ENCODE peak calls at places on chromosome 14, in five cellular contexts. H is GM12878, S is Panc1, F is HCT116, Z is HepG2. E is an unnamed sample. For H3K4me1, the result is how much of the 10 kb centered on the place peaks cover.

GRCh38 chr14:75277000-75277795 is 1.4 kb upstream of the FOS start:
- DNase-seq in Z (peak), H (no peak), F (no peak), S (no peak), E (peak)

GRCh38 chr14:45811155-45811554 is 558.2 kb upstream of the MIS18BP1 start:
- DNase-seq in H (no peak), S (no peak), Z (no peak), F (no peak), E (peak)

GRCh38 chr14:101005447-101005846 is 101.9 kb upstream of the RTL1 start:
- DNase-seq in F (no peak), H (no peak), S (no peak), Z (no peak), E (no peak)

GRCh38 chr14:20454359-20454644 is 310 bp downstream of the OSGEP start:
- DNase-seq in F (peak), H (no peak), Z (no peak), S (peak), E (no peak)

GRCh38 chr14:101843665-101844064 is 82.2 kb downstream of the PPP2R5C start:
- DNase-seq in Z (no peak), F (no peak), S (no peak), H (peak), E (peak)

GRCh38 chr14:55138091-55138490 is 9.0 kb downstream of the LGALS3 start:
- DNase-seq in F (no peak), Z (no peak), S (no peak), H (no peak), E (peak)

GRCh38 chr14:55884819-55885218 is 233.4 kb upstream of the PELI2 start:
- DNase-seq in Z (no peak), F (no peak), H (no peak), S (no peak), E (no peak)

GRCh38 chr14:99754141-99755067 is 38.8 kb upstream of the EML1 start:
- DNase-seq in S (no peak), Z (no peak), H (no peak), F (no peak), E (no peak)

GRCh38 chr14:101547961-101548669 is 13.2 kb upstream of the DIO3 start:
- DNase-seq in H (no peak), Z (no peak), S (no peak), F (no peak), E (no peak)

GRCh38 chr14:101351146-101351545 is 210.1 kb upstream of the DIO3 start:
- DNase-seq in S (no peak), H (no peak), Z (no peak), F (no peak), E (no peak)

GRCh38 chr14:64760916-64761315 is 56.7 kb downstream of the PLEKHG3 start:
- DNase-seq in F (no peak), H (no peak), Z (no peak), S (no peak), E (no peak)

GRCh38 chr14:64035143-64035542 is 182.3 kb downstream of the SYNE2 start:
- DNase-seq in Z (no peak), F (no peak), H (no peak), S (no peak), E (no peak)

GRCh38 chr14:73695997-73696396 is 18.2 kb downstream of the PNMA1 start:
- DNase-seq in H (no peak), S (no peak), Z (no peak), F (no peak), E (no peak)

GRCh38 chr14:63663428-63664142 is 21.9 kb upstream of the WDR89 start:
- DNase-seq in H (no peak), Z (peak), F (no peak), S (no peak), E (no peak)

GRCh38 chr14:49194067-49194466 is 392.1 kb downstream of the RPS29 start:
- DNase-seq in S (no peak), H (no peak), Z (no peak), F (no peak), E (no peak)

GRCh38 chr14:67643671-67644070 is 24.0 kb downstream of the ARG2 start:
- DNase-seq in H (no peak), F (no peak), S (no peak), Z (no peak), E (no peak)

GRCh38 chr14:58777541-58777979 is 139.8 kb downstream of the DACT1 start:
- DNase-seq in S (no peak), F (no peak), H (no peak), Z (no peak), E (no peak)

GRCh38 chr14:90756755-90757345 is 59.4 kb downstream of the TTC7B start:
- DNase-seq in S (no peak), H (no peak), F (no peak), Z (no peak), E (peak)

GRCh38 chr14:55332654-55333570 is 61.7 kb downstream of the FBXO34 start:
- DNase-seq in F (no peak), S (no peak), H (no peak), Z (no peak), E (no peak)

GRCh38 chr14:31953210-31953609 is 123.9 kb upstream of the ARHGAP5 start:
- DNase-seq in H (no peak), F (no peak), S (no peak), Z (no peak), E (no peak)

GRCh38 chr14:38210168-38210567 is 2.5 kb downstream of the SSTR1 start:
- DNase-seq in Z (no peak), S (no peak), H (no peak), F (no peak), E (peak)

GRCh38 chr14:69137456-69138188 is 15.3 kb downstream of the DCAF5 start:
- DNase-seq in Z (no peak), F (no peak), H (no peak), S (no peak), E (no peak)

GRCh38 chr14:57182760-57183503 is 85.8 kb downstream of the EXOC5 start:
- DNase-seq in Z (peak), H (no peak), F (peak), S (no peak), E (peak)

GRCh38 chr14:29078810-29079522 is 312.4 kb downstream of the FOXG1 start:
- DNase-seq in S (no peak), F (no peak), H (no peak), Z (no peak), E (no peak)

GRCh38 chr14:97902630-97903029 is 1105.4 kb downstream of the VRK1 start:
- DNase-seq in Z (no peak), S (no peak), H (no peak), F (no peak), E (no peak)

GRCh38 chr14:65269732-65270131 is 142.8 kb upstream of the FUT8 start:
- DNase-seq in Z (no peak), S (no peak), H (no peak), F (no peak), E (no peak)

GRCh38 chr14:94138256-94138655 is 8.9 kb upstream of the IFI27L2 start:
- DNase-seq in S (no peak), F (no peak), Z (no peak), H (no peak), E (no peak)
- TF ChIP-seq REST in S (no peak), F (no peak), Z (no peak), H (no peak), E (no peak)

DNA sequence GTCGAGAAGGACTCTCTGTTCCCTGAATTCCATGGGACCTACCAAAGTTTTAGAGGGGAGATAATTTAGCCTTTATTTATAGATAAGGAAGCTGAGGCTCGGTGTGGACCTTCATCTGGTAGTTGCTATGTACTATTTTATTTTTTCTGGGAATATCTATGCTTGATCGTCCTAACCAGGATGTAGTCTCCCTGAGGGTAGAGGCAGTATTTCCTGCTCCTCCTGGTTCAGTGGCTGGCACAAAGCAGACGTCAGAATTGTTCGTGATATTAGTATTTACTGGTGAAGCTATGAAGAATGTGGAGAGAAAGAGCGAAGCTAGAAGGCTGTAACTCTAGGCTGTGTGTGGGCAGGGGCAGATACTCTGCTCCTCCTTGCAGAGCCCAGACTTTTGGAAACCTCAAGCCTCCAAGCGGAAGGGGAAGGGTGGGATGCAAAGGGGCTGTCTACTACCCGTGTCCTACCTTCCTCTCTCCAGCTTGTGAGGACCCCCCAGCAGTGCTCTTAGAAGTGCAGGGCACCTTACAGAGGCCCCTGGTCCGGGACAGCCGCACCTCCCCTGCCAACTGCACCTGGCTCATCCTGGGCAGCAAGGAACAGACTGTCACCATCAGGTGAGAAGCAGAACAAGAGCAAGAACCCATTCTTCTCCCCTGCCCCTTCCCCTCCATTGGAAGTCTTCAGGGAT is 1.4 kb downstream of the LRP10 start:
- DNase-seq in H (no peak), S (no peak), Z (no peak), F (no peak), E (no peak)
- H3K4me1 ChIP-seq in H (under half), S (under half), Z (under half), F (under half), E (under half)

GRCh38 chr14:86796221-86797074 is 1196.5 kb downstream of the GALC start:
- DNase-seq in F (no peak), H (no peak), Z (peak), S (no peak), E (no peak)

GRCh38 chr14:86797075-86797351 is 1196.0 kb downstream of the GALC start:
- DNase-seq in H (no peak), S (no peak), F (no peak), Z (no peak), E (no peak)

GRCh38 chr14:86794689-86795088 is 1198.3 kb downstream of the GALC start:
- DNase-seq in Z (no peak), F (no peak), S (no peak), H (no peak), E (no peak)

GRCh38 chr14:86799244-86799647 is 1193.7 kb downstream of the GALC start:
- DNase-seq in F (no peak), Z (peak), S (no peak), H (no peak), E (no peak)

DNA sequence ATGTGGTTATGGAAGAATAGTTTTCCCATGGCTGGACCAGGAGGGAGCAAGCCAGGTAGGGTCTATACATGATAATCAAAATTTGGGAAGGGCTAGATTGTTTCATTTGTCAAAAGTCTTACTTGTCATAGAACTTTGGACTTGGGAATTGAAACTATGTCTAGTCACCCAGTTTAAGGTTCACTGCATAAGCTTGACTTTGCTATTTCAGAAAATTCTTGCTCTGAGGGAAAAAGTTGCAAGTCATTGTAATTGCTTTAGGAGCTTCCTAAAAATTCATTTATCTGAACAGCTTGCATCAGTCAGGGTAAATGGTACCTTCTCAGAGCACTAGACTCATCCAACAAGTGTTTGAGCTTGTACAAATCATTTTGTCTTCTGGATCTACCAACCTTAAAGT is 1194.7 kb downstream of the GALC start:
- DNase-seq in H (no peak), S (no peak), F (no peak), Z (no peak), E (no peak)
- TF ChIP-seq POLR2AphosphoS5 in H (no peak), S (no peak), F (no peak), Z (no peak), E (no peak)

DNA sequence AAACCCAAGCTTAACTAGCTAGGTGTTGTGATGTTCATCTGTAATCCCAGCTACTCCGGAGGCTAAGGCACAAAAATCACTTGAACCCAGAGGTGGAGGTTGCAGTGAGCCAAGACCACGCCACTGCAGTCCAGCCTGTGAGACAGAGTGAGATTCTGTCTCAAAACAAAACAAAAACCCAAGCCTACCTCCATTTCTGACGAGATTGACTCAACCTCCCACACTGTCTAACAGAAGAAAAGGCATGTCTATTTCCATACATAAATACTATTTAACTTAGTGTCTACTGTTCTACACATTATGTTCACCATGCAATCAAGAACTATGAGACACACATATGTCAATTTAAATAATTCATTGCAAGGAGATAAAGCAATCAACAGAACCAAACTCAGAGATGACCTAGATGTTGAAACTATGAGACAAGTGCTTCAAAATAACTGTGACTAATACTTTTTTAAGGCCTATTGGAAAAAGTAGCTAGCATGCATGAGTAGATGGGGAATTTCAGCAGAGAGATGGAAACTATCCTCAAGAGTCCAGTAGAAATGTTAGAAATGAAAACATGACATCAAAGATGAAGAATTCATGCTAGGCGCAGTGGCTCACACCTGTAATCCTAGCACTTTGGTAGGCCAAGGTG is 75.9 kb upstream of the DHRS4 start:
- DNase-seq in F (no peak), S (no peak), Z (no peak), H (peak), E (no peak)
- TF ChIP-seq REST in F (no peak), S (no peak), Z (no peak), H (no peak), E (no peak)

GRCh38 chr14:61346221-61346620 is 24.8 kb downstream of the PRKCH start:
- DNase-seq in S (no peak), F (no peak), H (no peak), Z (no peak), E (no peak)

GRCh38 chr14:61344437-61345143 is 23.2 kb downstream of the PRKCH start:
- DNase-seq in S (no peak), F (no peak), Z (no peak), H (no peak), E (no peak)

GRCh38 chr14:61347771-61348443 is 26.5 kb downstream of the PRKCH start:
- DNase-seq in H (no peak), Z (no peak), F (no peak), S (no peak), E (no peak)

GRCh38 chr14:61345144-61345482 is 23.7 kb downstream of the PRKCH start:
- DNase-seq in H (no peak), F (no peak), Z (no peak), S (no peak), E (no peak)

GRCh38 chr14:61346793-61347192 is 25.4 kb downstream of the PRKCH start:
- DNase-seq in F (no peak), Z (no peak), H (no peak), S (no peak), E (no peak)
- H3K4me1 ChIP-seq in F (under half), Z (under half), H (half or more), S (under half), E (under half)

GRCh38 chr14:70173569-70173968 is 15.2 kb downstream of the SLC8A3 start:
- DNase-seq in Z (no peak), S (no peak), H (no peak), F (no peak), E (no peak)
- TF ChIP-seq POLR2AphosphoS5 in Z (no peak), S (no peak), H (no peak), F (no peak), E (no peak)

GRCh38 chr14:61893371-61893940 is 131.2 kb downstream of the SNAPC1 start:
- DNase-seq in F (no peak), S (no peak), H (no peak), Z (no peak), E (no peak)
- TF ChIP-seq REST in F (no peak), S (no peak), H (no peak), Z (no peak), E (no peak)

GRCh38 chr14:50524071-50524470 is 8.3 kb downstream of the MAP4K5 start:
- DNase-seq in S (no peak), H (no peak), F (no peak), Z (no peak), E (no peak)

GRCh38 chr14:50521912-50522341 is 10.4 kb downstream of the MAP4K5 start:
- DNase-seq in S (no peak), F (no peak), Z (peak), H (no peak), E (no peak)

GRCh38 chr14:50527970-50528369 is 4.4 kb downstream of the MAP4K5 start:
- DNase-seq in S (no peak), F (no peak), H (no peak), Z (no peak), E (no peak)

GRCh38 chr14:50523271-50524041 is 8.9 kb downstream of the MAP4K5 start:
- DNase-seq in S (no peak), F (no peak), H (no peak), Z (no peak), E (no peak)

GRCh38 chr14:50524731-50525510 is 7.4 kb downstream of the MAP4K5 start:
- DNase-seq in F (no peak), Z (no peak), H (no peak), S (no peak), E (no peak)
- H3K4me1 ChIP-seq in F (under half), Z (half or more), H (under half), S (under half), E (under half)

GRCh38 chr14:51073751-51074150 is 21.2 kb downstream of the TRIM9 start:
- DNase-seq in Z (no peak), S (no peak), F (no peak), H (no peak), E (no peak)
- TF ChIP-seq POLR2AphosphoS5 in Z (no peak), S (no peak), F (no peak), H (no peak), E (no peak)

E was measured in GM23338.